ENCODE peak calls at places on chromosome 12, in five cellular contexts. One of them, this sample, is unnamed.

GRCh38 chr12:65902504-65902903 is 78.2 kb downstream of the HMGA2 start:
- DNase-seq in NCI-H1105: no peak
- DNase-seq in substantia nigra: no peak
- DNase-seq in activated CD4-positive, alpha-beta T cell treated with anti-CD3 and anti-CD28 coated beads for 1 hour: no peak
- DNase-seq in stimulated activated CD4-positive, alpha-beta T cell treated with anti-CD3 and anti-CD28 coated beads, Interleukin-12 subunit alpha, Interleukin-12 subunit beta, amount 100 ng/mL, for 4 hours: no peak
- DNase-seq in this sample: no peak

GRCh38 chr12:64006211-64006610 is 161.7 kb downstream of the SRGAP1 start:
- DNase-seq in NCI-H1105: no peak
- DNase-seq in substantia nigra: no peak
- DNase-seq in activated CD4-positive, alpha-beta T cell treated with anti-CD3 and anti-CD28 coated beads for 1 hour: no peak
- DNase-seq in stimulated activated CD4-positive, alpha-beta T cell treated with anti-CD3 and anti-CD28 coated beads, Interleukin-12 subunit alpha, Interleukin-12 subunit beta, amount 100 ng/mL, for 4 hours: no peak
- DNase-seq in this sample: no peak

GRCh38 chr12:95718001-95718400 is 72.6 kb downstream of the NTN4 start:
- DNase-seq in NCI-H1105: no peak
- DNase-seq in substantia nigra: no peak
- DNase-seq in activated CD4-positive, alpha-beta T cell treated with anti-CD3 and anti-CD28 coated beads for 1 hour: no peak
- DNase-seq in stimulated activated CD4-positive, alpha-beta T cell treated with anti-CD3 and anti-CD28 coated beads, Interleukin-12 subunit alpha, Interleukin-12 subunit beta, amount 100 ng/mL, for 4 hours: no peak
- DNase-seq in this sample: no peak

GRCh38 chr12:30197392-30198047 is 413.8 kb upstream of the TMTC1 start:
- DNase-seq in NCI-H1105: no peak
- DNase-seq in substantia nigra: no peak
- DNase-seq in activated CD4-positive, alpha-beta T cell treated with anti-CD3 and anti-CD28 coated beads for 1 hour: no peak
- DNase-seq in stimulated activated CD4-positive, alpha-beta T cell treated with anti-CD3 and anti-CD28 coated beads, Interleukin-12 subunit alpha, Interleukin-12 subunit beta, amount 100 ng/mL, for 4 hours: no peak
- DNase-seq in this sample: no peak

GRCh38 chr12:112716099-112717093 is 75.2 kb upstream of the RPH3A start:
- DNase-seq in NCI-H1105: no peak
- DNase-seq in substantia nigra: no peak
- DNase-seq in activated CD4-positive, alpha-beta T cell treated with anti-CD3 and anti-CD28 coated beads for 1 hour: no peak
- DNase-seq in stimulated activated CD4-positive, alpha-beta T cell treated with anti-CD3 and anti-CD28 coated beads, Interleukin-12 subunit alpha, Interleukin-12 subunit beta, amount 100 ng/mL, for 4 hours: no peak
- DNase-seq in this sample: no peak

GRCh38 chr12:106045251-106045674 is 93.5 kb downstream of the NUAK1 start:
- DNase-seq in NCI-H1105: no peak
- DNase-seq in substantia nigra: no peak
- DNase-seq in activated CD4-positive, alpha-beta T cell treated with anti-CD3 and anti-CD28 coated beads for 1 hour: no peak
- DNase-seq in stimulated activated CD4-positive, alpha-beta T cell treated with anti-CD3 and anti-CD28 coated beads, Interleukin-12 subunit alpha, Interleukin-12 subunit beta, amount 100 ng/mL, for 4 hours: no peak
- DNase-seq in this sample: no peak

GRCh38 chr12:109994262-109995175 is 1.6 kb downstream of the GIT2 start:
- DNase-seq in NCI-H1105: no peak
- DNase-seq in substantia nigra: no peak
- DNase-seq in activated CD4-positive, alpha-beta T cell treated with anti-CD3 and anti-CD28 coated beads for 1 hour: no peak
- DNase-seq in stimulated activated CD4-positive, alpha-beta T cell treated with anti-CD3 and anti-CD28 coated beads, Interleukin-12 subunit alpha, Interleukin-12 subunit beta, amount 100 ng/mL, for 4 hours: no peak
- DNase-seq in this sample: no peak

GRCh38 chr12:127342861-127343260 is 924.1 kb upstream of the TMEM132C start:
- DNase-seq in NCI-H1105: no peak
- DNase-seq in substantia nigra: no peak
- DNase-seq in activated CD4-positive, alpha-beta T cell treated with anti-CD3 and anti-CD28 coated beads for 1 hour: no peak
- DNase-seq in stimulated activated CD4-positive, alpha-beta T cell treated with anti-CD3 and anti-CD28 coated beads, Interleukin-12 subunit alpha, Interleukin-12 subunit beta, amount 100 ng/mL, for 4 hours: no peak
- DNase-seq in this sample: no peak

GRCh38 chr12:47361389-47362031 is 281.8 kb upstream of the AMIGO2 start:
- DNase-seq in NCI-H1105: no peak
- DNase-seq in substantia nigra: no peak
- DNase-seq in activated CD4-positive, alpha-beta T cell treated with anti-CD3 and anti-CD28 coated beads for 1 hour: peak
- DNase-seq in stimulated activated CD4-positive, alpha-beta T cell treated with anti-CD3 and anti-CD28 coated beads, Interleukin-12 subunit alpha, Interleukin-12 subunit beta, amount 100 ng/mL, for 4 hours: peak
- DNase-seq in this sample: no peak

GRCh38 chr12:61538951-61539350 is 721.3 kb upstream of the USP15 start:
- DNase-seq in NCI-H1105: no peak
- DNase-seq in substantia nigra: no peak
- DNase-seq in activated CD4-positive, alpha-beta T cell treated with anti-CD3 and anti-CD28 coated beads for 1 hour: no peak
- DNase-seq in stimulated activated CD4-positive, alpha-beta T cell treated with anti-CD3 and anti-CD28 coated beads, Interleukin-12 subunit alpha, Interleukin-12 subunit beta, amount 100 ng/mL, for 4 hours: no peak
- DNase-seq in this sample: no peak

GRCh38 chr12:93868771-93869170 is 191.6 kb downstream of the CRADD start:
- DNase-seq in NCI-H1105: no peak
- DNase-seq in substantia nigra: no peak
- DNase-seq in activated CD4-positive, alpha-beta T cell treated with anti-CD3 and anti-CD28 coated beads for 1 hour: no peak
- DNase-seq in stimulated activated CD4-positive, alpha-beta T cell treated with anti-CD3 and anti-CD28 coated beads, Interleukin-12 subunit alpha, Interleukin-12 subunit beta, amount 100 ng/mL, for 4 hours: no peak
- DNase-seq in this sample: no peak

GRCh38 chr12:121961195-121961879 is 42.9 kb downstream of the CFAP251 start:
- DNase-seq in NCI-H1105: no peak
- DNase-seq in substantia nigra: no peak
- DNase-seq in activated CD4-positive, alpha-beta T cell treated with anti-CD3 and anti-CD28 coated beads for 1 hour: no peak
- DNase-seq in stimulated activated CD4-positive, alpha-beta T cell treated with anti-CD3 and anti-CD28 coated beads, Interleukin-12 subunit alpha, Interleukin-12 subunit beta, amount 100 ng/mL, for 4 hours: no peak
- DNase-seq in this sample: no peak

GRCh38 chr12:75526655-75527511 is 15.5 kb upstream of the KRR1 start:
- DNase-seq in NCI-H1105: peak
- DNase-seq in substantia nigra: no peak
- DNase-seq in activated CD4-positive, alpha-beta T cell treated with anti-CD3 and anti-CD28 coated beads for 1 hour: no peak
- DNase-seq in stimulated activated CD4-positive, alpha-beta T cell treated with anti-CD3 and anti-CD28 coated beads, Interleukin-12 subunit alpha, Interleukin-12 subunit beta, amount 100 ng/mL, for 4 hours: no peak
- DNase-seq in this sample: no peak

GRCh38 chr12:116303076-116303465 is 25.6 kb upstream of the MED13L start:
- DNase-seq in NCI-H1105: no peak
- DNase-seq in substantia nigra: no peak
- DNase-seq in activated CD4-positive, alpha-beta T cell treated with anti-CD3 and anti-CD28 coated beads for 1 hour: no peak
- DNase-seq in stimulated activated CD4-positive, alpha-beta T cell treated with anti-CD3 and anti-CD28 coated beads, Interleukin-12 subunit alpha, Interleukin-12 subunit beta, amount 100 ng/mL, for 4 hours: no peak
- DNase-seq in this sample: no peak

GRCh38 chr12:131085125-131085815 is 131.6 kb downstream of the ADGRD1 start:
- DNase-seq in NCI-H1105: no peak
- DNase-seq in substantia nigra: no peak
- DNase-seq in activated CD4-positive, alpha-beta T cell treated with anti-CD3 and anti-CD28 coated beads for 1 hour: no peak
- DNase-seq in stimulated activated CD4-positive, alpha-beta T cell treated with anti-CD3 and anti-CD28 coated beads, Interleukin-12 subunit alpha, Interleukin-12 subunit beta, amount 100 ng/mL, for 4 hours: no peak
- DNase-seq in this sample: no peak

GRCh38 chr12:107564946-107565345 is 120.7 kb upstream of the PWP1 start:
- DNase-seq in NCI-H1105: no peak
- DNase-seq in substantia nigra: no peak
- DNase-seq in activated CD4-positive, alpha-beta T cell treated with anti-CD3 and anti-CD28 coated beads for 1 hour: no peak
- DNase-seq in stimulated activated CD4-positive, alpha-beta T cell treated with anti-CD3 and anti-CD28 coated beads, Interleukin-12 subunit alpha, Interleukin-12 subunit beta, amount 100 ng/mL, for 4 hours: no peak
- DNase-seq in this sample: no peak

GRCh38 chr12:106552228-106552627 is 30.6 kb upstream of the RFX4 start:
- DNase-seq in NCI-H1105: no peak
- DNase-seq in substantia nigra: no peak
- DNase-seq in activated CD4-positive, alpha-beta T cell treated with anti-CD3 and anti-CD28 coated beads for 1 hour: no peak
- DNase-seq in stimulated activated CD4-positive, alpha-beta T cell treated with anti-CD3 and anti-CD28 coated beads, Interleukin-12 subunit alpha, Interleukin-12 subunit beta, amount 100 ng/mL, for 4 hours: no peak
- DNase-seq in this sample: no peak

GRCh38 chr12:54891717-54892478 is 37.6 kb downstream of the MUCL1 start:
- DNase-seq in NCI-H1105: peak
- DNase-seq in substantia nigra: no peak
- DNase-seq in activated CD4-positive, alpha-beta T cell treated with anti-CD3 and anti-CD28 coated beads for 1 hour: no peak
- DNase-seq in stimulated activated CD4-positive, alpha-beta T cell treated with anti-CD3 and anti-CD28 coated beads, Interleukin-12 subunit alpha, Interleukin-12 subunit beta, amount 100 ng/mL, for 4 hours: no peak
- DNase-seq in this sample: no peak

GRCh38 chr12:113082486-113083148 is 26.1 kb downstream of the DTX1 start:
- DNase-seq in NCI-H1105: no peak
- DNase-seq in substantia nigra: no peak
- DNase-seq in activated CD4-positive, alpha-beta T cell treated with anti-CD3 and anti-CD28 coated beads for 1 hour: no peak
- DNase-seq in stimulated activated CD4-positive, alpha-beta T cell treated with anti-CD3 and anti-CD28 coated beads, Interleukin-12 subunit alpha, Interleukin-12 subunit beta, amount 100 ng/mL, for 4 hours: no peak
- DNase-seq in this sample: no peak

GRCh38 chr12:64590183-64590582 is 20.1 kb upstream of the RASSF3 start:
- DNase-seq in NCI-H1105: no peak
- DNase-seq in substantia nigra: no peak
- DNase-seq in activated CD4-positive, alpha-beta T cell treated with anti-CD3 and anti-CD28 coated beads for 1 hour: no peak
- DNase-seq in stimulated activated CD4-positive, alpha-beta T cell treated with anti-CD3 and anti-CD28 coated beads, Interleukin-12 subunit alpha, Interleukin-12 subunit beta, amount 100 ng/mL, for 4 hours: no peak
- DNase-seq in this sample: no peak

GRCh38 chr12:47242426-47242825 is 162.7 kb upstream of the AMIGO2 start:
- DNase-seq in NCI-H1105: no peak
- DNase-seq in substantia nigra: no peak
- DNase-seq in activated CD4-positive, alpha-beta T cell treated with anti-CD3 and anti-CD28 coated beads for 1 hour: no peak
- DNase-seq in stimulated activated CD4-positive, alpha-beta T cell treated with anti-CD3 and anti-CD28 coated beads, Interleukin-12 subunit alpha, Interleukin-12 subunit beta, amount 100 ng/mL, for 4 hours: no peak
- DNase-seq in this sample: no peak

GRCh38 chr12:989751-990278 is 1.2 kb upstream of the ERC1 start:
- DNase-seq in NCI-H1105: peak
- DNase-seq in substantia nigra: no peak
- DNase-seq in activated CD4-positive, alpha-beta T cell treated with anti-CD3 and anti-CD28 coated beads for 1 hour: no peak
- DNase-seq in stimulated activated CD4-positive, alpha-beta T cell treated with anti-CD3 and anti-CD28 coated beads, Interleukin-12 subunit alpha, Interleukin-12 subunit beta, amount 100 ng/mL, for 4 hours: no peak
- DNase-seq in this sample: no peak

GRCh38 chr12:51156366-51156765 is 16.6 kb downstream of the TFCP2 start:
- DNase-seq in NCI-H1105: no peak
- DNase-seq in substantia nigra: no peak
- DNase-seq in activated CD4-positive, alpha-beta T cell treated with anti-CD3 and anti-CD28 coated beads for 1 hour: no peak
- DNase-seq in stimulated activated CD4-positive, alpha-beta T cell treated with anti-CD3 and anti-CD28 coated beads, Interleukin-12 subunit alpha, Interleukin-12 subunit beta, amount 100 ng/mL, for 4 hours: no peak
- DNase-seq in this sample: no peak

GRCh38 chr12:15620726-15621125 is 168.5 kb downstream of the EPS8 start:
- DNase-seq in NCI-H1105: no peak
- DNase-seq in substantia nigra: no peak
- DNase-seq in activated CD4-positive, alpha-beta T cell treated with anti-CD3 and anti-CD28 coated beads for 1 hour: no peak
- DNase-seq in stimulated activated CD4-positive, alpha-beta T cell treated with anti-CD3 and anti-CD28 coated beads, Interleukin-12 subunit alpha, Interleukin-12 subunit beta, amount 100 ng/mL, for 4 hours: no peak
- DNase-seq in this sample: no peak

This sample was measured in T-helper 17 cell.